ENCODE peak calls at places on chromosomes 5 and 9, in seven cellular contexts. Y is hypothalamus; Q is T-helper 17 cell; B is pons; T is GM12878; P is left ventricle myocardium superior; A is activated T-helper 1 cell treated with anti-CD3 and anti-CD28 coated beads, Interleukin-2, amount 50 U/mL, for 16 hours. G is an unnamed sample.

GRCh38 chr5:74231697-74232096 is 408.8 kb downstream of the ENC1 start:
- DNase-seq in Y (no peak), Q (no peak), B (no peak), T (no peak), P (no peak), A (no peak), G (no peak)

GRCh38 chr5:134242146-134242545 is 16.3 kb upstream of the PPP2CA start:
- DNase-seq in Y (no peak), Q (no peak), B (peak), T (no peak), P (peak), A (no peak), G (no peak)

GRCh38 chr5:173913686-173914321 is 25.7 kb downstream of the CPEB4 start:
- DNase-seq in Y (no peak), Q (no peak), B (no peak), T (no peak), P (no peak), A (no peak), G (no peak)

GRCh38 chr5:27472000-27472763 is 433.8 kb upstream of the CDH9 start:
- DNase-seq in Y (no peak), Q (no peak), B (no peak), T (peak), P (peak), A (no peak), G (no peak)

GRCh38 chr5:118597448-118597847 is 390.9 kb downstream of the DTWD2 start:
- DNase-seq in Y (no peak), Q (no peak), B (no peak), T (no peak), P (no peak), A (no peak), G (no peak)

GRCh38 chr9:136943291-136944093 is 1.0 kb downstream of the FBXW5 start:
- DNase-seq in Y (no peak), Q (no peak), B (no peak), T (no peak), P (peak), A (no peak), G (no peak)

GRCh38 chr5:56094579-56095361 is 100.0 kb upstream of the IL6ST start:
- DNase-seq in Y (no peak), Q (no peak), B (no peak), T (no peak), P (no peak), A (peak), G (no peak)

GRCh38 chr9:79757906-79758669 is 186.3 kb downstream of the TLE4 start:
- DNase-seq in Y (no peak), Q (no peak), B (no peak), T (no peak), P (no peak), A (no peak), G (no peak)

GRCh38 chr5:174937201-174938130 is 213.1 kb downstream of the MSX2 start:
- DNase-seq in Y (no peak), Q (no peak), B (no peak), T (no peak), P (no peak), A (no peak), G (no peak)

GRCh38 chr5:159184858-159185381 is 24.4 kb downstream of the RNF145 start:
- DNase-seq in Y (no peak), Q (no peak), B (no peak), T (no peak), P (no peak), A (peak), G (no peak)

GRCh38 chr9:1005043-1005667 is 28.7 kb downstream of the DMRT3 start:
- DNase-seq in Y (no peak), Q (no peak), B (peak), T (peak), P (no peak), A (no peak), G (no peak)

GRCh38 chr5:107418071-107418470 is 252.7 kb downstream of the EFNA5 start:
- DNase-seq in Y (no peak), Q (no peak), B (no peak), T (no peak), P (no peak), A (no peak), G (no peak)

GRCh38 chr5:145341842-145342241 is 493.3 kb downstream of the PRELID2 start:
- DNase-seq in Y (no peak), Q (no peak), B (no peak), T (no peak), P (no peak), A (no peak), G (no peak)

GRCh38 chr9:76803083-76803482 is 38.8 kb downstream of the PCA3 start:
- DNase-seq in Y (no peak), Q (no peak), B (no peak), T (no peak), P (no peak), A (no peak), G (no peak)

GRCh38 chr9:115039686-115040085 is 78.3 kb downstream of the TNC start:
- DNase-seq in Y (no peak), Q (no peak), B (no peak), T (no peak), P (no peak), A (no peak), G (no peak)

GRCh38 chr5:51811883-51812282 is 428.6 kb downstream of the ISL1 start:
- DNase-seq in Y (no peak), Q (no peak), B (no peak), T (no peak), P (no peak), A (no peak), G (no peak)

GRCh38 chr9:100992632-100993031 is 35.9 kb upstream of the PLPPR1 start:
- DNase-seq in Y (no peak), Q (no peak), B (no peak), T (no peak), P (no peak), A (no peak), G (no peak)

GRCh38 chr5:142542906-142543305 is 143.0 kb downstream of the FGF1 start:
- DNase-seq in Y (no peak), Q (no peak), B (peak), T (no peak), P (no peak), A (no peak), G (no peak)

GRCh38 chr5:79547982-79548381 is 34.0 kb upstream of the HOMER1 start:
- DNase-seq in Y (no peak), Q (no peak), B (no peak), T (no peak), P (no peak), A (no peak), G (no peak)

GRCh38 chr9:109556061-109556460 is 58.0 kb upstream of the PTPN3 start:
- DNase-seq in Y (no peak), Q (no peak), B (no peak), T (no peak), P (no peak), A (no peak), G (no peak)

GRCh38 chr5:58459276-58459859 is 518 bp downstream of the PLK2 start:
- DNase-seq in Y (no peak), Q (peak), B (no peak), T (no peak), P (peak), A (no peak), G (no peak)

GRCh38 chr9:116417464-116417863 is 263.9 kb downstream of the PAPPA start:
- DNase-seq in Y (no peak), Q (no peak), B (no peak), T (no peak), P (no peak), A (no peak), G (no peak)

GRCh38 chr9:122374885-122375420 is 4.1 kb downstream of the PTGS1 start:
- DNase-seq in Y (no peak), Q (no peak), B (no peak), T (no peak), P (peak), A (no peak), G (no peak)

GRCh38 chr5:151085517-151086031 is 4.7 kb upstream of the TNIP1 start:
- DNase-seq in Y (no peak), Q (peak), B (no peak), T (no peak), P (peak), A (peak), G (no peak)

GRCh38 chr9:131682261-131682660 is 57.6 kb downstream of the RAPGEF1 start:
- DNase-seq in Y (no peak), Q (no peak), B (no peak), T (no peak), P (no peak), A (no peak), G (no peak)

GRCh38 chr9:69571032-69571431 is 101.1 kb downstream of the APBA1 start:
- DNase-seq in Y (no peak), Q (no peak), B (no peak), T (no peak), P (no peak), A (no peak), G (no peak)

GRCh38 chr5:74530316-74530917 is 110.1 kb downstream of the ENC1 start:
- DNase-seq in Y (no peak), Q (no peak), B (no peak), T (no peak), P (no peak), A (no peak), G (no peak)

GRCh38 chr9:136485651-136486050 is 2.8 kb upstream of the SEC16A start:
- DNase-seq in Y (no peak), Q (no peak), B (no peak), T (no peak), P (no peak), A (no peak), G (no peak)

GRCh38 chr5:14775857-14776256 is 95.7 kb downstream of the ANKH start:
- DNase-seq in Y (no peak), Q (no peak), B (no peak), T (no peak), P (peak), A (no peak), G (peak)

GRCh38 chr9:70073756-70074155 is 30.1 kb downstream of the MAMDC2 start:
- DNase-seq in Y (no peak), Q (no peak), B (no peak), T (no peak), P (no peak), A (no peak), G (no peak)

GRCh38 chr5:124444147-124444775 is 302.2 kb downstream of the ZNF608 start:
- DNase-seq in Y (no peak), Q (no peak), B (no peak), T (peak), P (peak), A (no peak), G (no peak)

GRCh38 chr5:58466939-58467338 is 7.1 kb upstream of the PLK2 start:
- DNase-seq in Y (no peak), Q (no peak), B (no peak), T (no peak), P (no peak), A (no peak), G (no peak)

G was measured in thoracic aorta.